ENCODE peak calls at places on chromosome 1, in six cellular contexts. S, G, X, P, C and Z are unnamed samples. For H3K4me1, the result is how much of the 10 kb centered on the place peaks cover.

GRCh38 chr1:7493711-7494110 is 277.4 kb upstream of the VAMP3 start:
- DNase-seq in C (no peak), X (no peak), S (no peak), P (no peak), G (no peak), Z (no peak)

GRCh38 chr1:56374026-56374974 is 205.1 kb downstream of the PLPP3 start:
- DNase-seq in G (no peak), X (no peak), S (no peak), C (no peak), P (no peak), Z (peak)

GRCh38 chr1:233172201-233172600 is 123.3 kb downstream of the PCNX2 start:
- DNase-seq in G (no peak), C (no peak), P (no peak), S (no peak), X (no peak), Z (no peak)

GRCh38 chr1:220511183-220511582 is 16.8 kb upstream of the MARK1 start:
- DNase-seq in X (no peak), C (no peak), P (no peak), G (no peak), S (no peak), Z (no peak)

GRCh38 chr1:214660900-214661299 is 57.9 kb downstream of the CENPF start:
- DNase-seq in G (no peak), S (peak), C (no peak), P (no peak), X (peak), Z (peak)

GRCh38 chr1:9101510-9102146 is 27.3 kb downstream of the GPR157 start:
- DNase-seq in P (peak), S (no peak), G (peak), C (no peak), X (no peak), Z (peak)

GRCh38 chr1:22323846-22324504 is 127.7 kb upstream of the ZBTB40 start:
- DNase-seq in X (no peak), C (no peak), P (no peak), G (no peak), S (no peak), Z (peak)

GRCh38 chr1:165897326-165898303 is 70.2 kb downstream of the UCK2 start:
- DNase-seq in C (no peak), X (no peak), P (no peak), G (no peak), S (no peak), Z (no peak)

GRCh38 chr1:67832737-67833594 is at the start of gene GNG12:
- DNase-seq in P (peak), S (peak), X (peak), C (peak), G (peak), Z (peak)
- TF ChIP-seq POLR2A in P (peak), S (no peak), X (peak), C (peak), G (peak), Z (no peak)

GRCh38 chr1:198637157-198637556 is 1.7 kb upstream of the PTPRC start:
- DNase-seq in C (no peak), X (no peak), P (no peak), S (no peak), G (no peak), Z (no peak)
- H3K4me1 ChIP-seq in C (under half), X (under half), P (under half), S (under half), G (under half), Z (under half)

GRCh38 chr1:5981009-5981380 is 11.2 kb downstream of the NPHP4 start:
- DNase-seq in S (no peak), G (no peak), C (peak), P (no peak), X (no peak), Z (no peak)
- TF ChIP-seq POLR2A in S (no peak), G (no peak), C (no peak), P (no peak), X (no peak), Z (no peak)

DNA sequence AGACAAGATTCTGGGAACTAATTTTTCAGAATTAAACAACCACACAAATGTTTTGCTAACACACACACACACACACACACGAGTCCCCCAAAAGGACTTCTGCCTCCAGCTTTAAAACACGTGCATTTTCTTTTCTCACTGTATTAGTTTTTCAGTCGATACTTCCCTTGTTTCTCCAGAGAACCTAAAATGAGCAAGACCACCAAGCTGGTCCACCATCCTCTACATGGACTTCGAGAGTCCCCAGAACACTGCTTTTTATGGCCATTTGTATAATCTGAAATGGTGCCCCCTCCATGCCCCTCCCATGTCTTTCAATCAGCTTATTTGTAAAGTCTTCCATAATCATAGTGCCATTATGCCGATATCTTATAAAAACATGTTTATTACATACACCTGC is 10.8 kb upstream of the CHI3L2 start:
- DNase-seq in S (no peak), X (no peak), G (no peak), C (no peak), P (no peak), Z (no peak)
- H3K4me1 ChIP-seq in S (under half), X (under half), G (under half), C (half or more), P (under half), Z (under half)